ENCODE peak calls at places on chromosomes 11 and 22, in six cellular contexts. G, K, T, V, U and X are unnamed samples.

GRCh38 chr11:43819926-43820325 is 60.7 kb upstream of the ALKBH3 start:
- DNase-seq in G (no peak), K (no peak), T (no peak), V (no peak), U (no peak), X (no peak)

GRCh38 chr11:60952742-60953170 is 780 bp upstream of the SLC15A3 start:
- DNase-seq in G (no peak), K (no peak), T (no peak), V (no peak), U (no peak), X (no peak)

GRCh38 chr11:70503201-70503877 is 105.0 kb downstream of the CTTN start:
- DNase-seq in G (no peak), K (no peak), T (no peak), V (no peak), U (peak; percentile 55), X (peak; percentile 50)

GRCh38 chr11:67211656-67212436 is 54.4 kb upstream of the GRK2 start:
- DNase-seq in G (no peak), K (no peak), T (no peak), V (no peak), U (no peak), X (no peak)

GRCh38 chr22:39030705-39031104 is 9.8 kb downstream of the APOBEC3D start:
- DNase-seq in G (no peak), K (no peak), T (no peak), V (no peak), U (no peak), X (no peak)

GRCh38 chr11:46075168-46075567 is 46.1 kb downstream of the PHF21A start:
- DNase-seq in G (no peak), K (no peak), T (no peak), V (peak; percentile 22), U (no peak), X (no peak)

GRCh38 chr22:25327018-25327755 is 107.7 kb downstream of the CRYBB2 start:
- DNase-seq in G (no peak), K (no peak), T (no peak), V (no peak), U (no peak), X (no peak)

GRCh38 chr22:48950151-48950915 is 877.3 kb downstream of the BRD1 start:
- DNase-seq in G (no peak), K (no peak), T (no peak), V (no peak), U (no peak), X (peak; percentile 67)